ENCODE peak calls at places on chromosomes 3 and 15, in nine cellular contexts. H, U, I, N, X, Q, J, A and T are unnamed samples.

GRCh38 chr15:78129098-78130011 is 1.9 kb downstream of the CIB2 start:
- DNase-seq in H (no peak), U (no peak), Q (peak; percentile 30), I (no peak), N (no peak), A (no peak), X (no peak), J (no peak), T (no peak)

GRCh38 chr15:73900129-73900712 is 26.0 kb upstream of the LOXL1 start:
- DNase-seq in U (no peak), N (no peak), H (no peak), A (no peak), X (no peak), I (no peak), Q (no peak), J (no peak), T (no peak)

GRCh38 chr3:13138566-13139145 is 65.4 kb upstream of the IQSEC1 start:
- DNase-seq in Q (no peak), J (no peak), X (no peak), U (peak; percentile 4), N (no peak), I (no peak), A (no peak), H (no peak), T (no peak)

GRCh38 chr15:79065744-79066376 is 24.7 kb downstream of the RASGRF1 start:
- DNase-seq in A (no peak), H (no peak), J (no peak), X (no peak), U (no peak), Q (no peak), N (peak; percentile 50), I (no peak), T (no peak)

GRCh38 chr15:68431037-68431791 is 749 bp downstream of the ITGA11 start:
- DNase-seq in U (no peak), Q (no peak), X (no peak), N (peak; percentile 11), H (no peak), I (no peak), J (peak; percentile 15), A (no peak), T (no peak)

GRCh38 chr15:85751731-85752421 is 42.8 kb downstream of the KLHL25 start:
- DNase-seq in A (no peak), U (no peak), H (no peak), Q (no peak), J (no peak), I (peak; percentile 69), N (no peak), X (peak; percentile 87), T (no peak)

GRCh38 chr15:39407116-39407515 is 173.8 kb upstream of the THBS1 start:
- DNase-seq in J (no peak), U (no peak), I (no peak), N (no peak), A (no peak), Q (no peak), H (no peak), X (no peak), T (no peak)

GRCh38 chr3:189720746-189721426 is 89.7 kb downstream of the TP63 start:
- DNase-seq in U (no peak), I (no peak), H (peak; percentile 27), A (no peak), J (no peak), Q (no peak), X (no peak), N (no peak), T (peak; percentile 6)

GRCh38 chr3:64375737-64376136 is 150.5 kb upstream of the PRICKLE2 start:
- DNase-seq in N (no peak), Q (no peak), X (no peak), I (no peak), U (no peak), A (no peak), H (no peak), J (no peak), T (no peak)

GRCh38 chr15:68298336-68298735 is 20.8 kb downstream of the FEM1B start:
- DNase-seq in H (no peak), A (no peak), N (no peak), I (no peak), Q (no peak), X (no peak), U (no peak), J (no peak), T (no peak)

GRCh38 chr3:169255506-169255905 is 408.0 kb downstream of the MECOM start:
- DNase-seq in J (no peak), U (no peak), X (no peak), Q (no peak), H (no peak), A (no peak), N (no peak), I (no peak), T (no peak)

GRCh38 chr3:183114779-183115178 is 15.5 kb upstream of the MCCC1 start:
- DNase-seq in H (no peak), U (no peak), X (no peak), J (no peak), I (no peak), A (no peak), N (peak; percentile 62), Q (no peak), T (peak; percentile 32)

GRCh38 chr3:150970665-150971327 is 1.7 kb downstream of the CLRN1 start:
- DNase-seq in Q (no peak), U (peak; percentile 44), H (peak; percentile 64), N (no peak), I (no peak), A (no peak), J (no peak), X (no peak), T (no peak)

GRCh38 chr3:49333091-49333490 is 6.8 kb downstream of the USP4 start:
- DNase-seq in Q (no peak), A (no peak), N (no peak), U (no peak), X (no peak), J (no peak), I (no peak), H (no peak), T (no peak)

GRCh38 chr3:16550676-16551341 is 37.3 kb upstream of the RFTN1 start:
- DNase-seq in H (peak; percentile 91), J (peak; percentile 85), X (peak; percentile 72), U (peak; percentile 84), A (peak; percentile 67), N (peak; percentile 53), I (peak; percentile 72), Q (peak; percentile 47), T (peak; percentile 7)

GRCh38 chr15:57061281-57061680 is 142.8 kb downstream of the TCF12 start:
- DNase-seq in U (no peak), I (no peak), N (no peak), X (no peak), H (no peak), J (no peak), Q (no peak), A (no peak), T (no peak)

GRCh38 chr3:177131927-177132636 is 65.2 kb downstream of the TBL1XR1 start:
- DNase-seq in Q (no peak), N (no peak), X (no peak), I (no peak), U (no peak), J (no peak), A (no peak), H (no peak), T (no peak)

GRCh38 chr3:63814300-63814699 is 4.8 kb upstream of the C3orf49 start:
- DNase-seq in N (no peak), U (no peak), J (no peak), X (no peak), I (no peak), A (no peak), H (no peak), Q (no peak), T (no peak)

GRCh38 chr3:193780810-193781472 is 187.9 kb downstream of the OPA1 start:
- DNase-seq in N (peak; percentile 66), U (peak; percentile 86), J (peak; percentile 74), I (peak; percentile 69), X (peak; percentile 47), A (no peak), Q (peak; percentile 76), H (peak; percentile 79), T (peak; percentile 4)

GRCh38 chr3:38655708-38656300 is 6.3 kb upstream of the SCN5A start:
- DNase-seq in A (no peak), N (peak; percentile 60), Q (peak; percentile 16), H (peak; percentile 34), U (peak; percentile 54), X (no peak), I (peak; percentile 29), J (no peak), T (peak; percentile 2)

GRCh38 chr15:64688770-64689169 is 86.6 kb downstream of the RBPMS2 start:
- DNase-seq in J (no peak), A (no peak), I (no peak), U (no peak), H (no peak), X (no peak), Q (no peak), N (no peak), T (no peak)

GRCh38 chr15:77840962-77841361 is 208.2 kb upstream of the LINGO1 start:
- DNase-seq in J (no peak), H (peak; percentile 33), I (no peak), X (no peak), A (peak; percentile 24), Q (no peak), N (no peak), U (no peak), T (no peak)

GRCh38 chr3:43213631-43214030 is 72.7 kb upstream of the SNRK start:
- DNase-seq in A (no peak), U (no peak), J (no peak), I (no peak), Q (no peak), H (no peak), X (no peak), N (no peak), T (no peak)

GRCh38 chr15:92733934-92734521 is 78.5 kb upstream of the FAM174B start:
- DNase-seq in I (peak; percentile 39), U (peak; percentile 19), J (no peak), H (no peak), Q (peak; percentile 28), X (peak; percentile 63), A (no peak), N (peak; percentile 69), T (peak; percentile 31)

GRCh38 chr15:23422946-23423708 is 23.9 kb downstream of the GOLGA6L2 start:
- DNase-seq in Q (no peak), I (no peak), U (no peak), N (no peak), A (no peak), J (no peak), H (no peak), X (no peak), T (no peak)

GRCh38 chr3:19811689-19812088 is 122.3 kb downstream of the EFHB start:
- DNase-seq in J (peak; percentile 37), Q (no peak), U (no peak), I (no peak), H (no peak), X (no peak), A (no peak), N (no peak), T (no peak)

GRCh38 chr15:63473999-63474809 is 30.2 kb upstream of the USP3 start:
- DNase-seq in N (no peak), U (no peak), Q (no peak), J (no peak), X (no peak), H (peak; percentile 97), I (no peak), A (no peak), T (no peak)

GRCh38 chr3:12972043-12972442 is 101.2 kb downstream of the IQSEC1 start:
- DNase-seq in J (no peak), A (no peak), H (no peak), Q (no peak), N (no peak), U (no peak), X (no peak), I (no peak), T (no peak)

GRCh38 chr15:56759450-56759845 is 26.1 kb upstream of the ZNF280D start:
- DNase-seq in Q (no peak), J (no peak), N (no peak), I (no peak), X (no peak), U (no peak), A (peak; percentile 53), H (peak; percentile 89), T (no peak)

GRCh38 chr3:152470893-152471292 is 202.2 kb downstream of the MBNL1 start:
- DNase-seq in X (no peak), A (no peak), H (no peak), J (no peak), U (no peak), Q (no peak), N (no peak), I (no peak), T (no peak)

GRCh38 chr15:65312400-65312916 is 8.0 kb downstream of the RNU5B-1 start:
- DNase-seq in H (no peak), U (no peak), I (peak; percentile 86), N (no peak), X (peak; percentile 40), A (no peak), Q (no peak), J (no peak), T (no peak)